ENCODE peak calls at places on chromosome 5, in six cellular contexts. Y is CD8-positive, alpha-beta T cell; D is cardiac fibroblast; V is stomach; O is WTC11; K is ovary. B is an unnamed sample.

GRCh38 chr5:104096451-104096850 is 533.9 kb upstream of the NUDT12 start:
- DNase-seq in V (no peak), Y (no peak), O (no peak), D (no peak), K (no peak), B (no peak)

GRCh38 chr5:109614316-109614715 is 75.4 kb upstream of the MAN2A1 start:
- DNase-seq in Y (no peak), O (no peak), V (no peak), D (no peak), K (no peak), B (no peak)

GRCh38 chr5:79077680-79078365 is 8.3 kb downstream of the BHMT2 start:
- DNase-seq in Y (no peak), D (no peak), V (no peak), O (no peak), K (no peak), B (no peak)

GRCh38 chr5:6900828-6901227 is 187.6 kb downstream of the TENT4A start:
- DNase-seq in K (no peak), D (no peak), O (no peak), V (peak; percentile 81), Y (no peak), B (no peak)

GRCh38 chr5:134568761-134569725 is 43.6 kb downstream of the JADE2 start:
- DNase-seq in O (no peak), D (peak; percentile 88), V (peak; percentile 91), K (peak; percentile 84), Y (no peak), B (no peak)

GRCh38 chr5:115907177-115907576 is 55.1 kb upstream of the LVRN start:
- DNase-seq in K (no peak), V (no peak), O (no peak), D (no peak), Y (no peak), B (no peak)

GRCh38 chr5:663436-664342 is 29.5 kb downstream of the TPPP start:
- DNase-seq in Y (no peak), D (no peak), V (peak; percentile 89), O (no peak), K (no peak), B (no peak)

GRCh38 chr5:17317499-17317898 is 100.1 kb downstream of the BASP1 start:
- DNase-seq in D (no peak), K (no peak), Y (no peak), V (no peak), O (no peak), B (no peak)

GRCh38 chr5:168706655-168707069 is 127.5 kb upstream of the PANK3 start:
- DNase-seq in V (no peak), K (no peak), Y (no peak), D (peak; percentile 51), O (peak; percentile 63), B (no peak)

GRCh38 chr5:148397968-148398595 is 14.3 kb downstream of the FBXO38 start:
- DNase-seq in D (no peak), K (no peak), O (peak; percentile 61), V (no peak), Y (no peak), B (no peak)

GRCh38 chr5:139760066-139761056 is 35.2 kb upstream of the PSD2 start:
- DNase-seq in Y (no peak), V (no peak), O (no peak), D (no peak), K (no peak), B (no peak)

GRCh38 chr5:168006473-168007130 is 284.8 kb upstream of the WWC1 start:
- DNase-seq in Y (no peak), O (no peak), V (no peak), D (peak; percentile 13), K (peak; percentile 64), B (no peak)

GRCh38 chr5:122492675-122493074 is 180.6 kb downstream of the SNCAIP start:
- DNase-seq in D (no peak), Y (no peak), K (no peak), V (no peak), O (no peak), B (no peak)

GRCh38 chr5:6274846-6275543 is 103.4 kb downstream of the MED10 start:
- DNase-seq in O (no peak), D (no peak), K (no peak), Y (no peak), V (no peak), B (no peak)

GRCh38 chr5:180166168-180166567 is 42.8 kb downstream of the RASGEF1C start:
- DNase-seq in V (no peak), Y (no peak), D (no peak), K (no peak), O (no peak), B (no peak)

GRCh38 chr5:150879358-150879757 is 25.4 kb downstream of the ZNF300 start:
- DNase-seq in D (no peak), Y (no peak), O (no peak), K (no peak), V (no peak), B (no peak)

GRCh38 chr5:32753765-32754164 is 42.6 kb downstream of the NPR3 start:
- DNase-seq in V (no peak), D (no peak), K (no peak), Y (no peak), O (no peak), B (no peak)
- TF ChIP-seq CTCF in V (no peak), D (no peak), K (no peak), Y (no peak), O (no peak), B (peak; percentile 44)

DNA sequence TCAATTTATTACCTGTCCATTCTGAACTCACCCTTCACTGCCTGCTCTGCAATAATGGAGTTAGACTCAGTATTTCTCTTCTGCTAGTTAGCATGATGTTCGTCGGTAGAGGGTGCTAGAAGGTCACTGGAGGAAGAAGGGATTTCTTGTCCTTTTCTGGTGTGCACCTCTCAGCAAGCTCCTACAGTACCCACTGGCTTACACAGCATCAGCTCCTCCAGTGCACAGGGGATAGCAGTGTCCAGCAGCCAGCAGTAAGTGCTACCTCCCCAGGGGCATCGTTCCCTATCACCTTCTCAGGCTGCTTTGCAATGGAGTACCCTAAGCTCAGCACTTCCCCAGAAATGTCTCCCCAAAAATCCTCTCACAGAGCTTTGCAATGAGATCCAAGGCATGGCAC is 45.9 kb upstream of the APC start:
- DNase-seq in D (peak; percentile 64), V (no peak), Y (no peak), K (no peak), O (peak; percentile 49), B (no peak)
- TF ChIP-seq CTCF in D (peak; percentile 60), V (no peak), Y (no peak), K (no peak), O (no peak), B (peak; percentile 17)

DNA sequence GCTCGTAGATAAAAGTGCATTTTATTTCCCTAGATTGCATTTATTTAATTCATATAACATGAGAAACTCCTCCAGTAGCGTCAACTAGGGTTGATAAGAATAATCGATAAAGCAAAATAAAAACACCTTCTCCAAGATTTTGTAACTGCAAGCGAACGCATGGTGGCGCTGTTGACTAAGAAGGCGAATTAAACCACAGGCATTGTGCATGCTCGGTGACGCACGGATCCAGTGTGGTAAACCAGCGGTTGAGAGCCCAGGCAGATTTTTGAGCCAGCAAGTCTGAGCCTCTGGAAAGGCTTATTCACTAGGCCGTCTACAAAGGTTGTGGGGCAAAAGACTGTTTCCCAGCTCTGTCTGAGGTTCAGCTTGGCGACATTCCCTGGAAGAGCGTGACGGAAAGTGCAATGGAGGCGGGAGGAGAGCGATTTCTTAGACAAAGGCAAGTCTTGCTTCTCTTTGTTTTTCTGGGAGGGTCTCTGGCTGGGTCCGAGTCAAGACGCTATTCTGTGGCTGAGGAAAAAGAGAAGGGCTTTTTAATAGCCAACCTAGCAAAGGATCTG is at the start of gene PCDHB3:
- DNase-seq in K (peak; percentile 60), Y (no peak), D (no peak), V (no peak), O (peak; percentile 88), B (no peak)
- TF ChIP-seq CTCF in K (no peak), Y (no peak), D (no peak), V (no peak), O (peak; percentile 71), B (no peak)

GRCh38 chr5:1881731-1882336 is 891 bp downstream of the IRX4 start:
- DNase-seq in V (no peak), K (no peak), D (no peak), O (peak; percentile 44), Y (no peak), B (no peak)

GRCh38 chr5:1884638-1885475 is 2.1 kb upstream of the IRX4 start:
- DNase-seq in Y (no peak), K (no peak), O (no peak), V (no peak), D (no peak), B (no peak)

GRCh38 chr5:1882337-1883119 is at the start of gene IRX4:
- DNase-seq in Y (no peak), D (peak; percentile 19), K (no peak), V (no peak), O (peak; percentile 72), B (no peak)

GRCh38 chr5:1883925-1884637 is 1.4 kb upstream of the IRX4 start:
- DNase-seq in V (no peak), K (no peak), Y (no peak), O (no peak), D (no peak), B (no peak)

GRCh38 chr5:1883120-1883924 is 597 bp upstream of the IRX4 start:
- DNase-seq in V (no peak), D (no peak), Y (no peak), K (no peak), O (peak; percentile 66), B (no peak)
- TF ChIP-seq CTCF in V (no peak), D (no peak), Y (no peak), K (no peak), O (peak; percentile 24), B (peak; percentile 33)

GRCh38 chr5:126848253-126848652 is 71.3 kb downstream of the LMNB1 start:
- DNase-seq in K (no peak), D (no peak), Y (no peak), O (no peak), V (no peak), B (no peak)

GRCh38 chr5:126847318-126848221 is 70.6 kb downstream of the LMNB1 start:
- DNase-seq in D (peak; percentile 50), K (no peak), O (no peak), Y (no peak), V (no peak), B (no peak)

GRCh38 chr5:126846756-126847155 is 69.8 kb downstream of the LMNB1 start:
- DNase-seq in Y (no peak), D (no peak), O (no peak), V (no peak), K (no peak), B (no peak)

GRCh38 chr5:126849101-126849678 is 72.3 kb downstream of the LMNB1 start:
- DNase-seq in D (peak; percentile 74), K (no peak), Y (no peak), O (no peak), V (no peak), B (no peak)

DNA sequence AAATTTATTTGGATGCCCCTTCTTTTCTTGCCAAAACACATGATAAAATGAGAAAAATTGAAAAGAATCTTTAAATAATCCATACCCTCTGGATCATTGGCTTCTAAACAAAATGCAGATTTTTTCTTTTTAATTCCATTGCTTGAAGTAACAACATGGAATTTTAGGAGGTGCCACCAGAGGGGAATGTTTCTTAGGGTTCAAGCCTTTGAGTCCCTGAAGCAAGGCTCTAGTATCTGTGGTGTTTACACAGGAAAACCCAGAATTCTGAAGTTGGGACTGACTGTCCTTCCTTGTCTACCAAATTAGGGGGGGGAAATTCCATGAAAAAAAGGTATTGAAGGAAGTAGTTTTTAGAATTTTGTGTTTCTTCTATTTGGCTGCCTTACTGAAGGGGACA is 69.4 kb downstream of the LMNB1 start:
- DNase-seq in V (no peak), O (no peak), K (no peak), Y (no peak), D (peak; percentile 73), B (no peak)
- TF ChIP-seq CTCF in V (no peak), O (no peak), K (no peak), Y (no peak), D (peak; percentile 20), B (peak; percentile 41)

GRCh38 chr5:38783011-38783551 is 62.7 kb upstream of the OSMR start:
- DNase-seq in V (no peak), Y (no peak), O (no peak), K (no peak), D (peak; percentile 92), B (no peak)
- TF ChIP-seq CTCF in V (no peak), Y (no peak), O (no peak), K (no peak), D (peak; percentile 24), B (peak; percentile 44)

B was measured in osteocyte.